ENCODE peak calls at places on chromosomes 6 and 20, in six cellular contexts. B is IMR-90; K is stimulated activated CD8-positive, alpha-beta memory T cell treated with anti-CD3 and anti-CD28 coated beads, Interleukin-4, amount 100 ng/mL, for 24 hours; Q is naive B cell; G is choroid plexus epithelial cell; S is WERI-Rb-1. A is an unnamed sample.

GRCh38 chr20:45368221-45368980 is 5.4 kb downstream of the SYS1 start:
- DNase-seq in B (no peak), K (no peak), Q (peak), G (no peak), S (no peak), A (peak)

GRCh38 chr6:51398064-51398740 is 579.5 kb downstream of the TFAP2B start:
- DNase-seq in B (no peak), K (no peak), Q (no peak), G (no peak), S (no peak), A (no peak)

GRCh38 chr20:34874094-34874654 is 1.5 kb upstream of the GGT7 start:
- DNase-seq in B (peak), K (peak), Q (peak), G (peak), S (peak), A (peak)

GRCh38 chr6:6191476-6191875 is 129.0 kb downstream of the F13A1 start:
- DNase-seq in B (no peak), K (no peak), Q (no peak), G (no peak), S (no peak), A (peak)

GRCh38 chr6:131226465-131226864 is 91.2 kb downstream of the AKAP7 start:
- DNase-seq in B (no peak), K (no peak), Q (no peak), G (no peak), S (no peak), A (no peak)

GRCh38 chr6:35920793-35921732 is at the start of gene SRPK1:
- DNase-seq in B (peak), K (peak), Q (peak), G (peak), S (peak), A (peak)

GRCh38 chr6:2141644-2142290 is 103.6 kb downstream of the GMDS start:
- DNase-seq in B (no peak), K (no peak), Q (no peak), G (no peak), S (no peak), A (no peak)

GRCh38 chr6:113396644-113397201 is 460.4 kb upstream of the MARCKS start:
- DNase-seq in B (no peak), K (no peak), Q (no peak), G (peak), S (no peak), A (no peak)

GRCh38 chr6:138963119-138963518 is 24.9 kb downstream of the REPS1 start:
- DNase-seq in B (no peak), K (no peak), Q (no peak), G (no peak), S (no peak), A (no peak)

GRCh38 chr20:50111120-50111828 is 1.7 kb downstream of the UBE2V1 start:
- DNase-seq in B (peak), K (peak), Q (no peak), G (peak), S (no peak), A (no peak)

GRCh38 chr6:43942011-43942442 is 172.0 kb downstream of the VEGFA start:
- DNase-seq in B (no peak), K (no peak), Q (no peak), G (no peak), S (peak), A (no peak)

A was measured in NAMALWA.